ENCODE peak calls at places on chromosomes 12 and 14, in nine cellular contexts. C is right lobe of liver; U is CD4-positive, CD25-positive, alpha-beta regulatory T cell; F is astrocyte; X is OCI-LY7; R is cardiac muscle cell; Z is tibial artery; W is ovary; G is heart left ventricle. L is an unnamed sample.

GRCh38 chr14:74545386-74545785 is 51.8 kb downstream of the ISCA2 start:
- DNase-seq in C (no peak), U (no peak), F (no peak), X (no peak), R (no peak), Z (no peak), W (no peak), G (no peak), L (no peak)

GRCh38 chr12:109256011-109256410 is 53.1 kb downstream of the FOXN4 start:
- DNase-seq in C (no peak), U (no peak), F (no peak), X (no peak), R (no peak), Z (no peak), W (no peak), G (no peak), L (no peak)

GRCh38 chr12:89247541-89247942 is 104.8 kb downstream of the DUSP6 start:
- DNase-seq in C (no peak), U (no peak), F (no peak), X (no peak), R (no peak), Z (no peak), W (no peak), G (no peak), L (no peak)

GRCh38 chr12:114588061-114588460 is 95.9 kb downstream of the TBX3 start:
- DNase-seq in C (no peak), U (no peak), F (no peak), X (no peak), R (no peak), Z (no peak), W (no peak), G (no peak), L (no peak)

GRCh38 chr12:101230547-101230946 is 20.5 kb upstream of the SLC5A8 start:
- DNase-seq in C (no peak), U (no peak), F (peak; percentile 72), X (no peak), R (peak; percentile 12), Z (no peak), W (no peak), G (no peak), L (no peak)

GRCh38 chr14:51448831-51449665 is 202.7 kb upstream of the FRMD6 start:
- DNase-seq in C (peak; percentile 61), U (no peak), F (peak; percentile 95), X (no peak), R (peak; percentile 82), Z (no peak), W (no peak), G (peak; percentile 37), L (peak; percentile 32)

GRCh38 chr12:19624401-19624930 is 185.2 kb downstream of the AEBP2 start:
- DNase-seq in C (no peak), U (no peak), F (peak; percentile 36), X (no peak), R (no peak), Z (no peak), W (no peak), G (no peak), L (no peak)

GRCh38 chr12:105270671-105271255 is 34.8 kb upstream of the APPL2 start:
- DNase-seq in C (no peak), U (no peak), F (no peak), X (no peak), R (no peak), Z (no peak), W (no peak), G (no peak), L (no peak)

GRCh38 chr14:48473944-48474343 is 798.5 kb upstream of the MDGA2 start:
- DNase-seq in C (no peak), U (no peak), F (no peak), X (no peak), R (no peak), Z (no peak), W (no peak), G (no peak), L (no peak)

GRCh38 chr12:79934309-79935020 is 432 bp downstream of the PPP1R12A start:
- DNase-seq in C (peak; percentile 60), U (peak; percentile 62), F (peak; percentile 29), X (peak; percentile 47), R (no peak), Z (peak; percentile 85), W (peak; percentile 57), G (peak; percentile 64), L (no peak)

GRCh38 chr12:53994691-53995310 is 5.2 kb upstream of the HOXC9 start:
- DNase-seq in C (no peak), U (no peak), F (no peak), X (no peak), R (no peak), Z (no peak), W (no peak), G (no peak), L (no peak)

GRCh38 chr14:73234586-73235394 is 2.5 kb upstream of the PAPLN start:
- DNase-seq in C (no peak), U (no peak), F (no peak), X (no peak), R (no peak), Z (no peak), W (no peak), G (no peak), L (peak; percentile 37)

GRCh38 chr14:73237219-73237785 is at the start of gene PAPLN:
- DNase-seq in C (peak; percentile 63), U (no peak), F (no peak), X (no peak), R (peak; percentile 53), Z (no peak), W (peak; percentile 51), G (no peak), L (peak; percentile 81)

GRCh38 chr14:73236752-73237218 is 521 bp upstream of the PAPLN start:
- DNase-seq in C (no peak), U (no peak), F (no peak), X (no peak), R (no peak), Z (no peak), W (no peak), G (no peak), L (no peak)

GRCh38 chr14:73235531-73236155 is 1.7 kb upstream of the PAPLN start:
- DNase-seq in C (no peak), U (no peak), F (no peak), X (peak; percentile 31), R (peak; percentile 84), Z (no peak), W (peak; percentile 59), G (no peak), L (no peak)

GRCh38 chr14:73236157-73236556 is 1.1 kb upstream of the PAPLN start:
- DNase-seq in C (no peak), U (no peak), F (no peak), X (no peak), R (no peak), Z (no peak), W (no peak), G (no peak), L (no peak)
- H3K4me3 ChIP-seq in C (no peak overlapping the region), U (no peak overlapping the region), F (no peak overlapping the region), X (no peak overlapping the region), R (no peak overlapping the region), Z (no peak overlapping the region), W (no peak overlapping the region), G (no peak overlapping the region), L (no peak overlapping the region)

GRCh38 chr14:97692084-97692483 is 894.9 kb downstream of the VRK1 start:
- DNase-seq in C (no peak), U (no peak), F (no peak), X (no peak), R (no peak), Z (no peak), W (no peak), G (no peak), L (no peak)

GRCh38 chr14:97687944-97688625 is 890.9 kb downstream of the VRK1 start:
- DNase-seq in C (no peak), U (no peak), F (no peak), X (no peak), R (no peak), Z (no peak), W (no peak), G (no peak), L (no peak)

DNA sequence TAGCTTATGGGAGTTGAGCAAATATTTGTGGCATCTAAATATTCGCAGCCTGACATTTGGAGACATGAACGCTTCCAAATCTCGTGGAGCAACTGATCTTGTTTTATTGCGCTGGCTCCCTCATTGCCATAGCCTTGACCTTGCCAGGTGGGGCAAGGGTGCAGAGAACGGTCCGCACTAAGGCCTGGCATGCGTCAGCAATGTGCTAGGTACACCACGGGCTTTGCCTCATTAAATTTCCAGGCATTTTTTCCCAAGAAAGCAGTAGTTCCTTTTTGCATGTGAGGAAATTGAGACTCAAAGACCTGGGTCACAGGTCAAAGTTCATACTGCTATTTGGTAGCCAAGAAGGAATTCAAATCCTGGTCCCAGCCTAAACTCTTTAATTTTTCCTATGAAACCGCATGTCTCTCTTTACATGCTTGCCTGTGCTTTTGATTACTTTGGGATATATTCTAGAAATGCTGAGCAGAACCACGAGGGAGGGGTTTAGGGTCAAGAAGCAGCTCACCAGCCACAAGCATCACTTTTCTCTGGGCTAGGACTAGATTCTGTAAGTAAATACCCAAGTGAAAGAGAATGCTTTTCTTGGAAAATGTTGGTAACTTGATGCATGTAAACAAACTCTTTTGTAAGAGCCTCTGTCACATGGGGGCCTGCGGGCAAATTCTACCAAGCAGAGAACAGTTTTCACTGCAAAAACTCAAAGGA is 891.6 kb downstream of the VRK1 start:
- DNase-seq in C (no peak), U (no peak), F (no peak), X (no peak), R (no peak), Z (no peak), W (no peak), G (no peak), L (no peak)
- H3K27ac ChIP-seq in C (no peak overlapping the region), U (no peak overlapping the region), F (no peak overlapping the region), X (no peak overlapping the region), R (no peak overlapping the region), Z (no peak overlapping the region), W (no peak overlapping the region), G (no peak overlapping the region), L (no peak overlapping the region)

DNA sequence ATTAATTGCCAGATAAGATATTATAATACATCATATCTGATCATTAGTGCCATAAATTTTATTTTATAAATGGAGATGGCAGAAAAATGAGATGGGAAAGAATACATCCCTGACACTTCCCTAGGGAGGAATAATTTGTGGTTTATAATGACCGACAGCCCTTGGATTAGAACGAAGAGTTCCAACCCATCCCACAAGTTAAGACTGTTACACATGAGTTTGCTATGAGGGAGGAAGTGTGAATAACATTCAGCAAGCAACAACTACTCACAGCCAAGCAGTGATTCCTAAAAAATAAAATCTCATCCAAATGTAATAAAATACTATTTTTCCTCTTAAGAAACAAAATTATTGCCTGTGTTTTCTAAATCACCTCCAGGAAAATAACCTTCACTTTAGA is 299.0 kb downstream of the CCDC91 start:
- DNase-seq in C (no peak), U (no peak), F (peak; percentile 69), X (no peak), R (peak; percentile 67), Z (no peak), W (no peak), G (no peak), L (no peak)
- H3K4me1 ChIP-seq in C (no peaks in the 10 kb centered on the region), U (no peaks in the 10 kb centered on the region), F (no peaks in the 10 kb centered on the region), X (no peaks in the 10 kb centered on the region), R (no peaks in the 10 kb centered on the region), Z (no peaks in the 10 kb centered on the region), W (no peaks in the 10 kb centered on the region), G (no peaks in the 10 kb centered on the region), L (no peaks in the 10 kb centered on the region)

DNA sequence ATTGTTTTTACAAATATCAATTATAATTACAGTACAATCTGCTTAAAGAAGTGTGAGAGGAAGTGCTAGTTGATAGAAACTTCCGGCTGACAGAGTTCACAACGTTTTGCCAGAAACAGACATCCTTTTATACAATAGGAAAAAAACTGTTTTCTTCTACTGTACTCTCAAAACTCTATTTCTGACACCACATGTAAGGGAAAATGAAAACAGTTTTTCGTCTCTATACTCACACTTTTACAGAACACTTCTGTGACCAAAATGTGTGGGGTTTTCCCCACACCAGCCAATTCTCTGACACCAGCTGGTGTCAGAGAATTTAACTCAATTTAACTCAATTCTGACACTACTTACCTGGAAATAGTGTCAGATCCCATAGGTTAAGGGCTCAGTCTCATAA is 24.2 kb upstream of the HIF1A start:
- DNase-seq in C (no peak), U (peak; percentile 81), F (no peak), X (peak; percentile 51), R (peak; percentile 25), Z (no peak), W (no peak), G (no peak), L (no peak)
- H3K4me3 ChIP-seq in C (no peak overlapping the region), U (peak overlapping the region; percentile 67), F (no peak overlapping the region), X (peak overlapping the region; percentile 17), R (no peak overlapping the region), Z (no peak overlapping the region), W (no peak overlapping the region), G (no peak overlapping the region), L (no peak overlapping the region)